ENCODE peak calls at places on chromosomes 5 and 9, in five cellular contexts. E, B, M, C and Y are unnamed samples.

GRCh38 chr9:108150736-108151135 is 661.2 kb upstream of the KLF4 start:
- DNase-seq in E (no peak), M (no peak), C (no peak), B (no peak), Y (no peak)

GRCh38 chr9:97633859-97634485 is 351 bp downstream of the NCBP1 start:
- DNase-seq in C (no peak), E (no peak), M (no peak), B (peak; percentile 31), Y (no peak)

GRCh38 chr9:21316860-21317259 is 11.7 kb upstream of the IFNA5 start:
- DNase-seq in B (peak; percentile 17), C (no peak), E (no peak), M (no peak), Y (no peak)

GRCh38 chr5:168494057-168494555 is 7.8 kb downstream of the RARS1 start:
- DNase-seq in C (no peak), B (no peak), M (no peak), E (no peak), Y (no peak)

GRCh38 chr5:167786871-167787568 is 504.4 kb upstream of the WWC1 start:
- DNase-seq in E (no peak), B (no peak), C (no peak), M (no peak), Y (no peak)

GRCh38 chr9:76373173-76373771 is 21.0 kb downstream of the RFK start:
- DNase-seq in E (no peak), M (no peak), C (no peak), B (no peak), Y (no peak)

GRCh38 chr5:79077680-79078365 is 8.3 kb downstream of the BHMT2 start:
- DNase-seq in E (no peak), C (no peak), M (no peak), B (no peak), Y (no peak)

GRCh38 chr9:124041817-124042116 is 30.2 kb downstream of the LHX2 start:
- DNase-seq in M (no peak), E (no peak), C (no peak), B (no peak), Y (no peak)

GRCh38 chr5:16773990-16774389 is 157.2 kb upstream of the RETREG1 start:
- DNase-seq in B (no peak), M (no peak), E (no peak), C (no peak), Y (no peak)

GRCh38 chr5:86909896-86910295 is 292.2 kb downstream of the COX7C start:
- DNase-seq in C (no peak), E (no peak), M (no peak), B (no peak), Y (no peak)

GRCh38 chr5:57133574-57133973 is 40.3 kb upstream of the GPBP1 start:
- DNase-seq in M (no peak), C (no peak), E (no peak), B (no peak), Y (no peak)

GRCh38 chr5:75040973-75041372 is 11.4 kb downstream of the GCNT4 start:
- DNase-seq in B (no peak), C (no peak), E (no peak), M (no peak), Y (no peak)

GRCh38 chr5:93572773-93573626 is 8.0 kb downstream of the NR2F1-AS1 start:
- DNase-seq in E (no peak), B (peak; percentile 78), C (peak; percentile 85), M (no peak), Y (peak; percentile 74)

GRCh38 chr9:120755827-120756434 is 37.3 kb downstream of the FBXW2 start:
- DNase-seq in E (peak; percentile 75), C (peak; percentile 85), M (peak; percentile 30), B (peak; percentile 77), Y (peak; percentile 67)

GRCh38 chr5:55180016-55180415 is 7.0 kb upstream of the CDC20B start:
- DNase-seq in E (no peak), B (no peak), M (no peak), C (no peak), Y (no peak)

GRCh38 chr9:3290231-3290840 is 235.5 kb downstream of the RFX3 start:
- DNase-seq in E (no peak), C (no peak), B (peak; percentile 53), M (no peak), Y (no peak)

GRCh38 chr9:126397056-126397455 is 70.4 kb downstream of the MVB12B start:
- DNase-seq in E (no peak), C (no peak), B (no peak), M (peak; percentile 54), Y (no peak)

GRCh38 chr5:180470966-180471582 is 23.1 kb upstream of the CNOT6 start:
- DNase-seq in M (no peak), B (peak; percentile 76), C (peak; percentile 86), E (peak; percentile 72), Y (peak; percentile 74)

GRCh38 chr9:79061766-79062165 is 510.0 kb upstream of the TLE4 start:
- DNase-seq in M (no peak), C (no peak), E (no peak), B (no peak), Y (no peak)

GRCh38 chr9:134149380-134149779 is 13.5 kb downstream of the WDR5 start:
- DNase-seq in B (no peak), M (no peak), E (no peak), C (no peak), Y (no peak)

GRCh38 chr9:72454871-72455471 is 66.4 kb upstream of the TMC1 start:
- DNase-seq in B (peak; percentile 71), E (no peak), M (no peak), C (no peak), Y (no peak)

GRCh38 chr9:93143830-93144530 is 9.9 kb upstream of the NINJ1 start:
- DNase-seq in B (no peak), C (no peak), E (no peak), M (no peak), Y (no peak)

DNA sequence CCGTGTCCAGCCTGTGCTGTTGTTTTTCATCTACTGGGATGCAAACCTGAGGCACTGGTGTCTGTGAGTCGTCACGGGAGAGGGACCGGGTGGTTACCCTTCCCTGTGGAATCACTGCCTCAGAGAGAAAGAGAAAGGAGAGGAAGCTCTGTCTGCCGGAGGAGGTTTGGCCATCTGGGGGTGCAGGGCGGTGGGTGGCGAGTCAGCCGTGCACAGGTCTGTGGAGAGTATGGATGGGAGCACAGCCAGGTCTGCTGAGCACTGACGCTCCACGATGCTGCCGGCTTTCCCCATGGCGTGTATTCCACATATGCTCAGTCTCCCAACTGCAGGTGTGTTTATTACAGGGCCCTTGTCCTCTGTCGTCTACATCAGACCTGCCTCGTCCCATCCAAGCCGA is 395.2 kb upstream of the IRX4 start:
- DNase-seq in C (no peak), M (no peak), E (no peak), B (no peak), Y (no peak)
- TF ChIP-seq CREB1 in C (no peak), M (no peak), E (no peak), B (no peak), Y (no peak)

GRCh38 chr9:136645343-136645902 is 17.3 kb upstream of the EGFL7 start:
- DNase-seq in M (no peak), B (no peak), E (peak; percentile 41), C (peak; percentile 42), Y (no peak)

GRCh38 chr9:136644343-136644592 is 18.4 kb upstream of the EGFL7 start:
- DNase-seq in B (no peak), C (no peak), M (no peak), E (peak; percentile 87), Y (no peak)

GRCh38 chr9:136644593-136645342 is 17.9 kb upstream of the EGFL7 start:
- DNase-seq in M (no peak), B (peak; percentile 79), C (peak; percentile 93), E (peak; percentile 78), Y (peak; percentile 82)

GRCh38 chr9:136646827-136647711 is 15.6 kb upstream of the EGFL7 start:
- DNase-seq in E (no peak), B (no peak), M (no peak), C (peak; percentile 48), Y (no peak)

DNA sequence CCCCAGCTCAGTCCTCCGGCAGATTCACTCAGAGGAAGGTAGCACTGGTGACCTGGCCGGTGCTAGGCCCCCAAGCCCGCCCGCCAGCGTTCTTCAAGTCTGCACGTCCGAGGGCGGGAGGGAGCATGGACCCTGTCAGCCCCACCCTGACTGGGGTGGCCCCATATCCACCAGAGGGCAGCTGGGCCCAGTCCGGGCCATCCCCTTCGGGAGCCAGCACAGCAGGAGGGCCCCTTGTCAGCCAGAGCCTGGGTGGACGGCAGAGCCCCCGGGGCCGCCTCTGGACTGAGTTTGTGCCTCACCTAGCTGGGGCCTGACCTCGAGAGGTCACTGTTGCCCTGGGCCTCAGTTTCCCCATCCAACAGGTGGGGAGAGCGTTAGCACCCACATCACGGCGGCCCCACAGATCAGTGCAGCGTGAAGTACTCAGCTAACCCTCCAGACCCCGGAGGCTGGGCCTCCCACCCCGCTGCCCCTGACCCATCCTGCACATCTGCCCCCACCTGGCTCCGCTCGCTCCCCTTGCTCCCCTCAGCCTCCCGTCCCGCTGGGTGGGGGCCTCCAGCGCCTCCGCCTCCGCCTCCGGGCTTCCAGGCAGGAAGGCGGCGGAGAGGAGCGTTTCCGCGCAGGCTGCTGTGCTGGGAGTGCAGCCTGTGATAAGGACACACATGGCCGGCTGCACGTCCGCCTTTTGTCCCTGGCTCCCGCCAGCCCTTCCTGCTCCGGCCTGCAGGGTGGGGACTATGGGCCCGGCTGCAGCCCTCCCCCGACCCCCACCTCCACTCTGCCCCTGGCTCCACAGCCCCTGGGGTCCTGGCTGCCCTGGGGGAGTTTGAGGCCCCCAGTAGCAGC is 16.6 kb upstream of the EGFL7 start:
- DNase-seq in M (no peak), C (peak; percentile 48), B (peak; percentile 48), E (peak; percentile 91), Y (no peak)
- TF ChIP-seq CREB1 in M (no peak), C (no peak), B (no peak), E (peak; percentile 28), Y (no peak)

GRCh38 chr9:69379250-69379982 is 54.4 kb downstream of the ENTREP1 start:
- DNase-seq in E (no peak), C (no peak), M (no peak), B (no peak), Y (no peak)

GRCh38 chr9:69380301-69380700 is 55.3 kb downstream of the ENTREP1 start:
- DNase-seq in E (no peak), B (no peak), C (no peak), M (no peak), Y (no peak)

GRCh38 chr9:69376651-69377050 is 51.6 kb downstream of the ENTREP1 start:
- DNase-seq in M (no peak), E (no peak), B (no peak), C (no peak), Y (no peak)

GRCh38 chr9:69377291-69377690 is 52.3 kb downstream of the ENTREP1 start:
- DNase-seq in M (no peak), B (no peak), C (no peak), E (no peak), Y (no peak)

GRCh38 chr9:69380811-69381210 is 55.8 kb downstream of the ENTREP1 start:
- DNase-seq in C (no peak), M (no peak), E (no peak), B (no peak), Y (no peak)
- TF ChIP-seq CREB1 in C (no peak), M (no peak), E (no peak), B (no peak), Y (no peak)

GRCh38 chr5:68405026-68405684 is 189.6 kb downstream of the PIK3R1 start:
- DNase-seq in B (no peak), M (no peak), C (no peak), E (peak; percentile 84), Y (no peak)

GRCh38 chr5:68405784-68406183 is 190.2 kb downstream of the PIK3R1 start:
- DNase-seq in M (no peak), E (peak; percentile 37), C (no peak), B (no peak), Y (no peak)

GRCh38 chr5:68407312-68408239 is 192.0 kb downstream of the PIK3R1 start:
- DNase-seq in M (no peak), E (no peak), C (no peak), B (no peak), Y (no peak)

GRCh38 chr5:68406767-68407232 is 191.2 kb downstream of the PIK3R1 start:
- DNase-seq in E (peak; percentile 39), B (no peak), M (peak; percentile 26), C (peak; percentile 44), Y (no peak)

GRCh38 chr5:68406344-68406743 is 190.8 kb downstream of the PIK3R1 start:
- DNase-seq in B (no peak), M (no peak), C (no peak), E (no peak), Y (no peak)
- TF ChIP-seq CREB1 in B (no peak), M (no peak), C (no peak), E (no peak), Y (no peak)